ENCODE peak calls at places on chromosomes 6 and 20, in seven cellular contexts. L is Panc1, H is transverse colon, J is stomach, X is spleen, O is GM12892, W is breast epithelium. C is an unnamed sample.

GRCh38 chr6:37083243-37084138 is 78.0 kb downstream of the FGD2 start:
- DNase-seq in X (peak; percentile 86), H (peak; percentile 69), J (peak; percentile 58), W (peak; percentile 83), L (no peak), O (no peak), C (no peak)

GRCh38 chr6:19805146-19805515 is 32.0 kb upstream of the ID4 start:
- DNase-seq in J (no peak), H (no peak), X (no peak), L (no peak), O (no peak), W (no peak), C (no peak)

GRCh38 chr6:26309731-26310142 is 55.3 kb upstream of the BTN3A2 start:
- DNase-seq in H (no peak), X (no peak), L (no peak), W (no peak), J (no peak), O (no peak), C (no peak)

GRCh38 chr20:8073024-8073832 is 53.7 kb upstream of the TMX4 start:
- DNase-seq in O (no peak), X (no peak), H (no peak), J (no peak), W (no peak), L (no peak), C (no peak)

GRCh38 chr6:854405-855073 is 161.6 kb upstream of the EXOC2 start:
- DNase-seq in L (no peak), O (no peak), H (no peak), W (no peak), J (no peak), X (no peak), C (no peak)

GRCh38 chr20:47468290-47469050 is 33.2 kb upstream of the NCOA3 start:
- DNase-seq in L (no peak), J (peak; percentile 67), X (no peak), W (no peak), O (peak; percentile 39), H (peak; percentile 59), C (no peak)

GRCh38 chr6:21271431-21272155 is 322.0 kb upstream of the SOX4 start:
- DNase-seq in J (no peak), H (no peak), L (no peak), O (no peak), X (no peak), W (no peak), C (no peak)

GRCh38 chr6:162907876-162908481 is 180.2 kb downstream of the PACRG start:
- DNase-seq in H (no peak), W (no peak), L (peak; percentile 30), J (no peak), X (no peak), O (no peak), C (no peak)

GRCh38 chr6:169841907-169842606 is 90.6 kb downstream of the ERMARD start:
- DNase-seq in H (no peak), J (peak; percentile 21), O (no peak), X (peak; percentile 28), W (peak; percentile 15), L (no peak), C (no peak)

GRCh38 chr6:100918152-100918551 is 37.0 kb upstream of the ASCC3 start:
- DNase-seq in J (no peak), X (no peak), H (no peak), W (no peak), O (no peak), L (no peak), C (no peak)

GRCh38 chr6:118705799-118706481 is 54.5 kb upstream of the CEP85L start:
- DNase-seq in L (no peak), X (no peak), H (peak; percentile 13), J (no peak), O (no peak), W (no peak), C (no peak)

GRCh38 chr6:36318690-36319435 is 17.8 kb downstream of the BNIP5 start:
- DNase-seq in L (no peak), W (no peak), X (no peak), H (no peak), O (no peak), J (peak; percentile 53), C (no peak)

GRCh38 chr20:57408131-57408530 is 16.9 kb downstream of the RBM38 start:
- DNase-seq in J (no peak), O (no peak), L (no peak), W (no peak), H (no peak), X (peak; percentile 63), C (no peak)

DNA sequence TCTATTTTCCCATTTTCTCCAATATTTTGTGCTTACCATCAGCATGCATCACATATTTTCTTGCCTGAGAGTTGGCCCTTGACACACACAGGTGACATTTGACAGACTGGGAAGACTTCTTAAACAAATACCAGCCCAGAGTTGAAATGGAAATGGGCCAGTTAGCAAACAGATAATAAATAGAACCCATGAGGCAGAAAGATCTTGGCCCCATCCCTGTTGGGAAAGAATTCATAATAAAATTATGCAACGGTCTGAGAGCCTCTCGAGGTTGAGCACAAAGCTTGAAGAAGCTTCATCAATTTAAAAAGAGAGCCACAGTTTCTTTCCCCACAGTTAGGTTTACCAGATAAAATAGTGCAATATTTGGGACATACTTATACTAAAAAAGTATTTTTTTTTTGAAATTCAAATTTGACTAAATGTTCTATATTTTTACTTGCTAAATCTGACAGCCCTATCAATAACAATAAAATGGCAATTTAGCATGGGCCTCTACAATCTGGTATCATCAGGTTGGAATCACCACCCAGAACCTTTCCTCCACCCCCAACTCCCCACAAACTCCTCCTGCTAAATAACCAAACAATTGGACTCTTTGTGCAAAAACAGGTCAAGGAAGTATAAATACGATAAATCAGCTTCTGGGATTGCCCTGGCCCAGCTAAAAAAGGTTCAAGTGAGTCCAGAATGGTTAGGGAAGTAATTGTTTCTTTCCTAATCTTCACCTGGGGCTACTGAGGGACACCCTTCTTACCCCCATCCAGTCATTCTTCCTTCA is 129.8 kb downstream of the CD164 start:
- DNase-seq in O (no peak), X (no peak), L (no peak), H (no peak), J (no peak), W (no peak), C (no peak)
- TF ChIP-seq POLR2AphosphoS5 in O (no peak), X (no peak), L (no peak), H (no peak), J (no peak), W (no peak), C (no peak)

GRCh38 chr6:39342692-39343460 is 20.4 kb upstream of the KCNK16 start:
- DNase-seq in W (no peak), H (no peak), J (no peak), X (peak; percentile 85), O (no peak), L (no peak), C (no peak)
- TF ChIP-seq POLR2AphosphoS5 in W (no peak), H (no peak), J (no peak), X (no peak), O (no peak), L (no peak), C (no peak)

GRCh38 chr20:3752386-3752759 is 15.2 kb downstream of the ADISSP start:
- DNase-seq in W (no peak), O (no peak), J (no peak), X (no peak), L (no peak), H (no peak), C (no peak)

GRCh38 chr20:3751284-3751663 is 16.3 kb downstream of the ADISSP start:
- DNase-seq in X (no peak), H (no peak), L (no peak), O (no peak), J (no peak), W (no peak), C (no peak)

GRCh38 chr20:3753098-3753497 is 14.5 kb downstream of the ADISSP start:
- DNase-seq in W (no peak), J (peak; percentile 70), H (peak; percentile 69), O (peak; percentile 64), L (no peak), X (no peak), C (no peak)

GRCh38 chr20:3753501-3754257 is 13.9 kb downstream of the ADISSP start:
- DNase-seq in W (no peak), L (no peak), J (no peak), X (no peak), O (no peak), H (no peak), C (no peak)

DNA sequence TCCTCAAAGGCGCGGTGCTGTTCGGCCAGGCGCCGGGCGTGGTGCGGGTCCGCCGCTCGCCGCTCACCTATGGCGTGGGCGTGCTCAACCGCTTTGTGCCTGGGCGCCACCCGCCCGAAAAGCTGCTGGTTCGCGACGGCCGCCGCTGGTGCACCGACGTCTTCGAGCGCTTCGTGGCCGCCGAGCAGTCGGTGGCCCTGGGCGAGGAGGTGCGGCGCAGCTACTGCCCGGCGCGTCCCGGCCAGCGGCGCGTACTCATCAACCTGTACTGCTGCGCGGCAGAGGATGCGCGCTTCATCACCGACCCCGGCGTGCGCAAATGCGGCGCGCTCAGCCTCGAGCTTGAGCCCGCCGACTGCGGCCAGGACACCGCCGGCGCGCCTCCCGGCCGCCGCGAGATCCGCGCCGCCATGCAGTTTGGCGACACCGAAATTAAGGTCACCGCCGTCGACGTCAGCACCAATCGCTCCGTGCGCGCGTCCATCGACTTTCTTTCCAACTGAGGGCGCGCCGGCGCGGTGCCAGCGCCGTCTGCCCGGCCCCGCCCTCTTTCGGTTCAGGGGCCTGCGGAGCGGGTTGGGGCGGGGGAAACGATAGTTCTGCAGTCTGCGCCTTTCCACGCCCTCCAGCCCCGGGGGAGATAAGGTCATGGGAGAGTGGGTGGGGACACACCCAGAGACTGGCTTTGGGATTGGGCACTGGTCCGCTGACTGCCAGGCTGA is 15.7 kb downstream of the ADISSP start:
- DNase-seq in J (peak; percentile 72), O (no peak), X (no peak), H (peak; percentile 68), L (no peak), W (no peak), C (no peak)
- TF ChIP-seq POLR2AphosphoS5 in J (no peak), O (no peak), X (peak; percentile 18), H (no peak), L (no peak), W (no peak), C (no peak)

DNA sequence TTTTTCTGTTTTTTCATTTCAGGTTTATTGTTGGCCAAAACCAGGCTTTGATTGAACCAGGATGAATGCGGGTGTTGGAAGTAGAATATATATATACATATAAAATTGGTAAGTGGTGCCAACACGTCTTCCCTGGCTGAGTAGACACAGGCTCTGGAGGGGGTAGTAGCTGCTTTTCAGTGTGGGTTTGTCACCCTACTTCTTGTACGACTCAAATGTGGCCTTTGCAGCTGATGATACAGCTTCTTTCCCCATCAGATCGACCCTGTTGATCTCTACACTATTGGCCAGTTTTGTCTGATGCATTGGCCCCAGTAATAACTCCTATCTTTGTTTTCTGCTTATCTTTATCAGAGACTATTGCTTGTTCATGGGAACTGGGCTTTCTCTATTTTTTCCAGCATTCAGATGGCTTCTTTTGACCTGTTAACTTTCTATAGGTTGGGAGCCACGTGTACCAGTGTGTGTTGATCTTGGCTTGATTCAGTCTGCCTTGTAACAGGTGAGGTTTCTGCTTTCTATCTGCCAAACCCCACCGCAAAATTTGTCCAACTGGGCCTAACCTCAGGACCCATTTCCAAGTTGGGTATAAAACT is 2.7 kb upstream of the ZNFX1 start:
- DNase-seq in J (no peak), X (no peak), W (no peak), L (no peak), H (no peak), O (no peak), C (no peak)
- TF ChIP-seq POLR2AphosphoS5 in J (no peak), X (no peak), W (no peak), L (no peak), H (no peak), O (peak; percentile 24), C (no peak)